ENCODE peak calls at places on chromosomes 1 and 21, in eight cellular contexts. P is NB4, G is cardiac fibroblast, H is BJ, N is AG10803, L is GM12865, T is astrocyte of the spinal cord, A is upper lobe of left lung. Q is an unnamed sample.

GRCh38 chr1:209249785-209250441 is 333.6 kb upstream of the CAMK1G start:
- DNase-seq in P (no peak), G (no peak), H (no peak), N (no peak), L (no peak), T (no peak), A (no peak), Q (no peak)

GRCh38 chr21:43938751-43939442 is 73.2 kb upstream of the TRAPPC10 start:
- DNase-seq in P (peak; percentile 75), G (peak; percentile 72), H (no peak), N (peak; percentile 64), L (peak; percentile 93), T (peak; percentile 51), A (peak; percentile 93), Q (peak; percentile 82)

GRCh38 chr1:15538750-15539149 is 12.1 kb downstream of the DNAJC16 start:
- DNase-seq in P (no peak), G (no peak), H (no peak), N (no peak), L (no peak), T (no peak), A (no peak), Q (no peak)

GRCh38 chr21:33078907-33079582 is 9.1 kb downstream of the OLIG1 start:
- DNase-seq in P (peak; percentile 94), G (peak; percentile 53), H (no peak), N (peak; percentile 41), L (peak; percentile 89), T (peak; percentile 69), A (no peak), Q (peak; percentile 72)

GRCh38 chr1:2212542-2213491 is 15.3 kb upstream of the SKI start:
- DNase-seq in P (no peak), G (peak; percentile 99), H (peak; percentile 87), N (peak; percentile 96), L (no peak), T (peak; percentile 98), A (peak; percentile 95), Q (peak; percentile 74)

GRCh38 chr1:152162826-152163463 is 3.9 kb upstream of the RPTN start:
- DNase-seq in P (no peak), G (peak; percentile 94), H (peak; percentile 91), N (peak; percentile 97), L (no peak), T (peak; percentile 82), A (no peak), Q (no peak)

GRCh38 chr21:31897311-31897710 is 24.5 kb downstream of the HUNK start:
- DNase-seq in P (no peak), G (no peak), H (peak; percentile 44), N (peak; percentile 76), L (no peak), T (no peak), A (no peak), Q (no peak)

GRCh38 chr1:214362188-214362882 is 81.4 kb downstream of the SMYD2 start:
- DNase-seq in P (peak; percentile 90), G (peak; percentile 73), H (no peak), N (peak; percentile 77), L (no peak), T (peak; percentile 58), A (no peak), Q (no peak)

GRCh38 chr1:107640207-107640606 is 324.8 kb downstream of the VAV3 start:
- DNase-seq in P (peak; percentile 6), G (no peak), H (no peak), N (no peak), L (no peak), T (no peak), A (no peak), Q (no peak)

GRCh38 chr1:157151068-157151467 is 12.9 kb upstream of the ETV3 start:
- DNase-seq in P (no peak), G (no peak), H (no peak), N (no peak), L (no peak), T (no peak), A (no peak), Q (no peak)

GRCh38 chr1:24117722-24118409 is 5.9 kb upstream of the MYOM3 start:
- DNase-seq in P (no peak), G (peak; percentile 71), H (no peak), N (peak; percentile 33), L (no peak), T (peak; percentile 48), A (no peak), Q (peak; percentile 59)

GRCh38 chr1:11789126-11790067 is 16.4 kb downstream of the MTHFR start:
- DNase-seq in P (no peak), G (no peak), H (no peak), N (no peak), L (no peak), T (no peak), A (peak; percentile 58), Q (no peak)

GRCh38 chr1:114510235-114511047 is 562 bp downstream of the TRIM33 start:
- DNase-seq in P (peak; percentile 57), G (peak; percentile 39), H (no peak), N (peak; percentile 54), L (peak; percentile 55), T (peak; percentile 25), A (no peak), Q (peak; percentile 34)

GRCh38 chr21:37642493-37642892 is 273.8 kb downstream of the KCNJ6 start:
- DNase-seq in P (peak; percentile 51), G (no peak), H (no peak), N (no peak), L (peak; percentile 72), T (no peak), A (no peak), Q (peak; percentile 37)

GRCh38 chr1:101653482-101653946 is 343.2 kb downstream of the OLFM3 start:
- DNase-seq in P (peak; percentile 9), G (peak; percentile 56), H (no peak), N (no peak), L (peak; percentile 26), T (peak; percentile 4), A (no peak), Q (peak; percentile 28)
- TF ChIP-seq CTCF in P (no peak), G (peak; percentile 65), H (peak; percentile 5), N (peak; percentile 19), L (peak; percentile 44), T (peak; percentile 33), A (no peak), Q (no peak)

DNA sequence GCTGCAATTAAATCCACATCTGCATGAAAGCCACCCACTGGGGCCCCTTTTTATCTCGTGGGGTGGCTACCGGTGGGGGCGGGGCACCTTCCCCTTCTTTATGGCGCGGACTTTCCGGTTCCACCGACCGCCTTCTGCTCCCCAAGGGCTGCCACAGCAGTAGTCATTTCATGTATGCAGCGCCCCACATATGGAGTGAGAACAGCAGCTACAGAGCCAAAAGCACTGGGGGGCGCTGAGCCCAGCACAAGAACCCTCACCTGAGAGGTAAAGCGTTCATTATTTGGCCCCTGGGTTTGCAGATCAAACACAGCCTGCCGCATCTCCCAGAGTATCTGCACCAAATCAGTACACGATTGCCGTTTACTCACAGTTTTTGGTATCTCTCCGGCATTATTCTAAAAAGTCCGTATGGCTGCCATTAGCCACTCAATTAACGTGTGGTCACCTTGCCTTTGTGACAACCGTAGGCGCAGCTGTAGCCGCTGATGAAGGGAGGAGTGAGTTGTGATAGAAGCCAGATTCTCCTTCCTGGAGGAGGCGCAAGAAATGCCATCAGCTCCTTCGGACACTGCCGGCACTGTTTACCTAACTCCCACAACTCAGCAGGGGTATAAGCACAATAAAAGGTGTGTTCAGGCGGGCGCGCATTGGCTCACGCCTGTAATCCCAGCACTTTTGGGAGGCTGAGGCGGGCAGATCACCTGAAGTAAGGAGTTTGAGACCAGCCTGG is 30.4 kb upstream of the CR2 start:
- DNase-seq in P (no peak), G (no peak), H (no peak), N (no peak), L (peak; percentile 64), T (no peak), A (peak; percentile 15), Q (peak; percentile 22)
- TF ChIP-seq CTCF in P (no peak), G (no peak), H (no peak), N (no peak), L (no peak), T (no peak), A (no peak), Q (no peak)

GRCh38 chr1:9222846-9223625 is 11.5 kb upstream of the H6PD start:
- DNase-seq in P (no peak), G (no peak), H (no peak), N (no peak), L (no peak), T (no peak), A (no peak), Q (no peak)
- TF ChIP-seq CTCF in P (no peak), G (no peak), H (no peak), N (no peak), L (no peak), T (no peak), A (no peak), Q (no peak)

DNA sequence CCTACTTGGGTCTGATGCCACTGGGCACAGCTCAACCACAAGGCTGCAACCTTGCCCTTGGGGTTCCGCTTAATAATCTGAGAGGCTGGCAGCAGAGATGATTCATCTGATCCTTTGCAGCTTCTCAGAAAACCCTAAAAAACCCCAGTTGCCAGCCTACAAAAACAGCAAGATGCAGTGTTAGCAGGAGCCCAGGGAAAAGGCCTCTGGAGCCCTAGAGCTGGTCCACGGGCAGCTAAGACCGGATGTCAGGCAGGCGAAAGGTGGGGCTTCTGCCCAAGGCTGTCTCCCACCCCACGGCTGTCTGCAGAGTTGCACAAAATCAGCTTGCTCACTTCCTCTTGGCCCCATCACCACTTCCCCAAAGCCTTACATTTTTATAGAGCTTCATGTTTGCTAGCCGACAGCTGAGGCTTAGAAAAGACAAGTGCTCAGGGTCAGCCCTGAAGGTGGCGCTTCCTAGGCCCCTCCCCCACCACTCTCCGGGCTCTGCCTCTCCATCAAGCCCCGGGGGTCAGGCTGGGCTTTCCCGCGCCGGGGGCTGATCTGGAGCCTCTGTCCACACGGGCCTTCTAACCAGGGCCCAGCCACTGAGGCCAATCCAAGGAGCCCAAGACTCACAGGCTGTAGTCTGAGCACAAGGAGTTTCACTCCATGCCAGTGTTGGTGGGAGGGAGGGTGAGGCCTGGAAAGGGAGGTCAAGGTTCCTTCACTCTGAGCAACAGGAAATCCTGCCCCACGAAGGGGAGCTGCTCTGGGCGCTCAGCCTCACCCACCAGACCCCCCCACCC is 4.2 kb upstream of the ADORA3 start:
- DNase-seq in P (peak; percentile 98), G (peak; percentile 90), H (no peak), N (peak; percentile 75), L (peak; percentile 93), T (peak; percentile 32), A (peak; percentile 90), Q (peak; percentile 38)
- TF ChIP-seq CTCF in P (peak; percentile 36), G (peak; percentile 4), H (peak; percentile 33), N (peak; percentile 46), L (peak; percentile 36), T (peak; percentile 7), A (no peak), Q (no peak)